ENCODE peak calls at places on chromosomes 16 and 17, in ten cellular contexts. One of them, this sample, is unnamed.
A peak's percentile ranks its signal among the peaks of the same experiment; 100 is the strongest.

GRCh38 chr17:44004761-44005526 is 522 bp downstream of the NAGS start:
- DNase-seq in AG04450: no peak
- DNase-seq in mucosa of descending colon: peak; percentile 72
- DNase-seq in coronary artery: no peak
- DNase-seq in fibroblast of the aortic adventitia: no peak
- DNase-seq in choroid plexus epithelial cell: no peak
- DNase-seq in AG04449: no peak
- DNase-seq in SK-N-SH: peak; percentile 58
- DNase-seq in breast epithelium: no peak
- DNase-seq in CD8-positive, alpha-beta T cell: no peak
- DNase-seq in this sample: no peak

GRCh38 chr16:72317378-72317777 is 145.4 kb upstream of the PMFBP1 start:
- DNase-seq in AG04450: no peak
- DNase-seq in CD8-positive, alpha-beta T cell: no peak
- DNase-seq in breast epithelium: no peak
- DNase-seq in AG04449: no peak
- DNase-seq in coronary artery: no peak
- DNase-seq in SK-N-SH: no peak
- DNase-seq in mucosa of descending colon: no peak
- DNase-seq in choroid plexus epithelial cell: peak; percentile 30
- DNase-seq in fibroblast of the aortic adventitia: peak; percentile 75
- DNase-seq in this sample: no peak

GRCh38 chr17:69240201-69240600 is 11.6 kb upstream of the ABCA10 start:
- DNase-seq in breast epithelium: no peak
- DNase-seq in SK-N-SH: no peak
- DNase-seq in choroid plexus epithelial cell: no peak
- DNase-seq in coronary artery: no peak
- DNase-seq in CD8-positive, alpha-beta T cell: no peak
- DNase-seq in AG04450: no peak
- DNase-seq in AG04449: no peak
- DNase-seq in mucosa of descending colon: no peak
- DNase-seq in fibroblast of the aortic adventitia: no peak
- DNase-seq in this sample: no peak

GRCh38 chr17:8125947-8126305 is 2.0 kb upstream of the HES7 start:
- DNase-seq in coronary artery: no peak
- DNase-seq in SK-N-SH: peak; percentile 82
- DNase-seq in fibroblast of the aortic adventitia: peak; percentile 18
- DNase-seq in mucosa of descending colon: peak; percentile 63
- DNase-seq in CD8-positive, alpha-beta T cell: no peak
- DNase-seq in choroid plexus epithelial cell: no peak
- DNase-seq in AG04450: no peak
- DNase-seq in AG04449: no peak
- DNase-seq in breast epithelium: no peak
- DNase-seq in this sample: peak; percentile 48

GRCh38 chr16:3101841-3102470 is 2.9 kb upstream of the ZSCAN10 start:
- DNase-seq in CD8-positive, alpha-beta T cell: peak; percentile 25
- DNase-seq in coronary artery: no peak
- DNase-seq in breast epithelium: no peak
- DNase-seq in choroid plexus epithelial cell: no peak
- DNase-seq in AG04450: no peak
- DNase-seq in SK-N-SH: no peak
- DNase-seq in AG04449: no peak
- DNase-seq in mucosa of descending colon: peak; percentile 38
- DNase-seq in fibroblast of the aortic adventitia: no peak
- DNase-seq in this sample: no peak

GRCh38 chr17:74605361-74605760 is 13.3 kb upstream of the CD300LD start:
- DNase-seq in CD8-positive, alpha-beta T cell: no peak
- DNase-seq in AG04449: peak; percentile 17
- DNase-seq in fibroblast of the aortic adventitia: peak; percentile 77
- DNase-seq in breast epithelium: peak; percentile 28
- DNase-seq in SK-N-SH: no peak
- DNase-seq in choroid plexus epithelial cell: peak; percentile 46
- DNase-seq in coronary artery: no peak
- DNase-seq in mucosa of descending colon: no peak
- DNase-seq in AG04450: peak; percentile 3
- DNase-seq in this sample: peak; percentile 89

GRCh38 chr17:46777943-46778915 is 40.3 kb downstream of the WNT3 start:
- DNase-seq in AG04449: no peak
- DNase-seq in AG04450: no peak
- DNase-seq in SK-N-SH: peak; percentile 59
- DNase-seq in coronary artery: no peak
- DNase-seq in CD8-positive, alpha-beta T cell: no peak
- DNase-seq in mucosa of descending colon: no peak
- DNase-seq in breast epithelium: no peak
- DNase-seq in choroid plexus epithelial cell: no peak
- DNase-seq in fibroblast of the aortic adventitia: no peak
- DNase-seq in this sample: no peak

GRCh38 chr16:68936729-68937631 is 93.6 kb downstream of the TANGO6 start:
- DNase-seq in AG04450: no peak
- DNase-seq in AG04449: peak; percentile 72
- DNase-seq in SK-N-SH: no peak
- DNase-seq in choroid plexus epithelial cell: peak; percentile 32
- DNase-seq in CD8-positive, alpha-beta T cell: no peak
- DNase-seq in mucosa of descending colon: no peak
- DNase-seq in breast epithelium: peak; percentile 71
- DNase-seq in fibroblast of the aortic adventitia: peak; percentile 53
- DNase-seq in coronary artery: no peak
- DNase-seq in this sample: peak; percentile 54

GRCh38 chr17:77734371-77735050 is 224.0 kb upstream of the TNRC6C start:
- DNase-seq in AG04450: no peak
- DNase-seq in choroid plexus epithelial cell: peak; percentile 49
- DNase-seq in breast epithelium: peak; percentile 83
- DNase-seq in coronary artery: peak; percentile 95
- DNase-seq in fibroblast of the aortic adventitia: peak; percentile 67
- DNase-seq in SK-N-SH: peak; percentile 99
- DNase-seq in mucosa of descending colon: peak; percentile 77
- DNase-seq in CD8-positive, alpha-beta T cell: no peak
- DNase-seq in AG04449: no peak
- DNase-seq in this sample: peak; percentile 87

GRCh38 chr16:14097182-14097951 is 26.2 kb downstream of the MRTFB start:
- DNase-seq in choroid plexus epithelial cell: no peak
- DNase-seq in breast epithelium: peak; percentile 56
- DNase-seq in fibroblast of the aortic adventitia: no peak
- DNase-seq in AG04449: no peak
- DNase-seq in mucosa of descending colon: no peak
- DNase-seq in SK-N-SH: no peak
- DNase-seq in coronary artery: no peak
- DNase-seq in CD8-positive, alpha-beta T cell: no peak
- DNase-seq in AG04450: no peak
- DNase-seq in this sample: no peak

GRCh38 chr17:1937461-1937860 is 87.7 kb downstream of the RTN4RL1 start:
- DNase-seq in breast epithelium: no peak
- DNase-seq in CD8-positive, alpha-beta T cell: no peak
- DNase-seq in choroid plexus epithelial cell: no peak
- DNase-seq in AG04450: no peak
- DNase-seq in AG04449: no peak
- DNase-seq in coronary artery: no peak
- DNase-seq in fibroblast of the aortic adventitia: no peak
- DNase-seq in mucosa of descending colon: no peak
- DNase-seq in SK-N-SH: no peak
- DNase-seq in this sample: no peak

GRCh38 chr16:4194661-4195060 is 47.2 kb downstream of the SRL start:
- DNase-seq in mucosa of descending colon: no peak
- DNase-seq in breast epithelium: no peak
- DNase-seq in choroid plexus epithelial cell: no peak
- DNase-seq in AG04450: no peak
- DNase-seq in AG04449: no peak
- DNase-seq in CD8-positive, alpha-beta T cell: no peak
- DNase-seq in fibroblast of the aortic adventitia: no peak
- DNase-seq in SK-N-SH: no peak
- DNase-seq in coronary artery: no peak
- DNase-seq in this sample: no peak

GRCh38 chr16:67665598-67665997 is 952 bp downstream of the ENKD1 start:
- DNase-seq in AG04450: no peak
- DNase-seq in SK-N-SH: no peak
- DNase-seq in breast epithelium: no peak
- DNase-seq in mucosa of descending colon: no peak
- DNase-seq in CD8-positive, alpha-beta T cell: no peak
- DNase-seq in choroid plexus epithelial cell: no peak
- DNase-seq in coronary artery: no peak
- DNase-seq in fibroblast of the aortic adventitia: no peak
- DNase-seq in AG04449: no peak
- DNase-seq in this sample: no peak

DNA sequence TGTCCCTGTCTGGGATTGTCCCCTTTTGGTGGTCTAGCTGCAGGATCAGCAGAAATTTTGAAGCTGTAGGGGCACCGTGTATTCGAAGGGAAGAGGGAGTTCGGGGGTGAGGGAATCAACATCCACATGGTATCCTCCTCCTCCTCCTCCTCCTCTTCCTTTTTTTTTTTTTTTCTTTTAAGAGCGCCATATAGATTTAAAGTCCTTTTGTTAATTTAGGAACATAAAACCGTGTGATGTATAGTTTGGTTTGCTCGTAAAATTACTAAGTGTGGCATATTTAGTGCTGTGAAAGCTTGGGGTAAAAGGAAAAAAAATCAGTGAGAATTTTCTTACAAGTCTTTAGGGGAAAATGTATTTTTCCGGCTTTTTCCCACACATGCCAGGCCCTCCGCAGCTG is 50.1 kb upstream of the GSE1 start:
- DNase-seq in choroid plexus epithelial cell: no peak
- DNase-seq in SK-N-SH: no peak
- DNase-seq in fibroblast of the aortic adventitia: no peak
- DNase-seq in AG04449: no peak
- DNase-seq in breast epithelium: no peak
- DNase-seq in mucosa of descending colon: no peak
- DNase-seq in CD8-positive, alpha-beta T cell: no peak
- DNase-seq in AG04450: no peak
- DNase-seq in coronary artery: no peak
- DNase-seq in this sample: no peak
- H3K4me3 ChIP-seq in choroid plexus epithelial cell: no peak overlapping the region
- H3K4me3 ChIP-seq in SK-N-SH: no peak overlapping the region
- H3K4me3 ChIP-seq in fibroblast of the aortic adventitia: no peak overlapping the region
- H3K4me3 ChIP-seq in AG04449: no peak overlapping the region
- H3K4me3 ChIP-seq in breast epithelium: no peak overlapping the region
- H3K4me3 ChIP-seq in mucosa of descending colon: no peak overlapping the region
- H3K4me3 ChIP-seq in CD8-positive, alpha-beta T cell: no peak overlapping the region
- H3K4me3 ChIP-seq in AG04450: no peak overlapping the region
- H3K4me3 ChIP-seq in coronary artery: peak overlapping the region; percentile 15
- H3K4me3 ChIP-seq in this sample: no peak overlapping the region

DNA sequence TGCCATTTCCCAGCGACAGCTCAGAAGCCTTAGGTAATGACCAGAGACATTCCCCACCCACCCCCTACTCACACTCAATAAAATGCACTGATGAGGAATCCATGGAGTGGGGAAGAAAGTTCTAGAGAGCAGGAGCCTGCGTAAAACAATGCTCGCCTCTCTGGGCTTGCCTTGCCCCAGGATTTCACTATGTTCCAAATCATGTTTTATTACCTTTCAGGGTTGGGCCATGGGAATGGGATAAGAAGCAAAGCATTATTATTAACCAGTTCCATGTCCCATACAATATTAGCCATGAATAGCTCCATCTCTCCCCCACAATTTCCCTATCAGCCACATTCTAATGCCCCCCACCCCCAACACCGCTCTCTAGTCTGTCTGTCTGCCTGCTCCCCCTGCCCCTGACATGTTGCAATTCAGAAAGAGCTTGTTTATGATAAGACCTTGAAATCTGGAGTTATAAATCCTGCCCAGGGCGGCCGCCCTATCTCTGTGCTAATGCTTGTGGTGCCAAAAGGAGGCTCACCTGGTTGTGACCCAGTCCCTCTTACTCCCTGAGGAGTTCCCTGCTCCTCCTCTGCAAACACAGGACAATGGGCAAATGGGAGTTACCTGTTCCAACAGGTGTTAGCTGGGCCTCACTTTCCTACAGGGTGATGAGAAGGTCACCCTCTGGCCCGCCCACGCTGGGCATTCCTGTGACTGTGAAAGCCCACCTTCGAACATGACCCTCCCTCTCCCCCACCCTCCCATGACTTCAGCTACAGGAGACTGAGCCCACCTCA is 28.0 kb upstream of the DDX52 start:
- DNase-seq in SK-N-SH: no peak
- DNase-seq in mucosa of descending colon: peak; percentile 64
- DNase-seq in breast epithelium: no peak
- DNase-seq in coronary artery: no peak
- DNase-seq in AG04449: no peak
- DNase-seq in fibroblast of the aortic adventitia: no peak
- DNase-seq in AG04450: no peak
- DNase-seq in CD8-positive, alpha-beta T cell: no peak
- DNase-seq in choroid plexus epithelial cell: no peak
- DNase-seq in this sample: no peak
- H3K4me3 ChIP-seq in SK-N-SH: no peak overlapping the region
- H3K4me3 ChIP-seq in mucosa of descending colon: no peak overlapping the region
- H3K4me3 ChIP-seq in breast epithelium: no peak overlapping the region
- H3K4me3 ChIP-seq in coronary artery: no peak overlapping the region
- H3K4me3 ChIP-seq in AG04449: no peak overlapping the region
- H3K4me3 ChIP-seq in fibroblast of the aortic adventitia: no peak overlapping the region
- H3K4me3 ChIP-seq in AG04450: no peak overlapping the region
- H3K4me3 ChIP-seq in CD8-positive, alpha-beta T cell: no peak overlapping the region
- H3K4me3 ChIP-seq in choroid plexus epithelial cell: no peak overlapping the region
- H3K4me3 ChIP-seq in this sample: no peak overlapping the region

DNA sequence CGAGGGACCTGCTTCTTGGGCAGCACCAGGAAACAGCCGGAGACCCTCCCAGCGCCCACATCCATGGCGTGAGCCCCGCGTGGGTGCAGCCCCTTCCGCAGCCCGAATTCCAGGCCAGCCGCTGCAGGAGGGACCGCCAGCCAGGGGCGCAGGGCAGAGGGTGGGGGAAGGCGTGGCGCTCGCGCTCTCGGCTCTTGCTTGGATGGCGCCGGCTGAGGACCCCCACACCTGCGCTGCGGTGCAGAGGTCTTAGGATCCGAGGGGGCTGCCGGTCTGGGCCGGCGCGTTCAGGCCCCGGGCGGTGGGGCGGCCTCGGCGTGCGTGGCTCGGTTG is 28.8 kb downstream of the ACTG1 start:
- DNase-seq in breast epithelium: no peak
- DNase-seq in SK-N-SH: no peak
- DNase-seq in AG04449: no peak
- DNase-seq in coronary artery: no peak
- DNase-seq in AG04450: no peak
- DNase-seq in mucosa of descending colon: peak; percentile 53
- DNase-seq in CD8-positive, alpha-beta T cell: no peak
- DNase-seq in choroid plexus epithelial cell: no peak
- DNase-seq in fibroblast of the aortic adventitia: no peak
- DNase-seq in this sample: no peak
- H3K4me3 ChIP-seq in breast epithelium: peak overlapping the region; percentile 68
- H3K4me3 ChIP-seq in SK-N-SH: peak overlapping the region; percentile 61
- H3K4me3 ChIP-seq in AG04449: peak overlapping the region; percentile 40
- H3K4me3 ChIP-seq in coronary artery: peak overlapping the region; percentile 66
- H3K4me3 ChIP-seq in AG04450: peak overlapping the region; percentile 43
- H3K4me3 ChIP-seq in mucosa of descending colon: no peak overlapping the region
- H3K4me3 ChIP-seq in CD8-positive, alpha-beta T cell: peak overlapping the region; percentile 49
- H3K4me3 ChIP-seq in choroid plexus epithelial cell: peak overlapping the region; percentile 49
- H3K4me3 ChIP-seq in fibroblast of the aortic adventitia: peak overlapping the region; percentile 36
- H3K4me3 ChIP-seq in this sample: peak overlapping the region; percentile 74

DNA sequence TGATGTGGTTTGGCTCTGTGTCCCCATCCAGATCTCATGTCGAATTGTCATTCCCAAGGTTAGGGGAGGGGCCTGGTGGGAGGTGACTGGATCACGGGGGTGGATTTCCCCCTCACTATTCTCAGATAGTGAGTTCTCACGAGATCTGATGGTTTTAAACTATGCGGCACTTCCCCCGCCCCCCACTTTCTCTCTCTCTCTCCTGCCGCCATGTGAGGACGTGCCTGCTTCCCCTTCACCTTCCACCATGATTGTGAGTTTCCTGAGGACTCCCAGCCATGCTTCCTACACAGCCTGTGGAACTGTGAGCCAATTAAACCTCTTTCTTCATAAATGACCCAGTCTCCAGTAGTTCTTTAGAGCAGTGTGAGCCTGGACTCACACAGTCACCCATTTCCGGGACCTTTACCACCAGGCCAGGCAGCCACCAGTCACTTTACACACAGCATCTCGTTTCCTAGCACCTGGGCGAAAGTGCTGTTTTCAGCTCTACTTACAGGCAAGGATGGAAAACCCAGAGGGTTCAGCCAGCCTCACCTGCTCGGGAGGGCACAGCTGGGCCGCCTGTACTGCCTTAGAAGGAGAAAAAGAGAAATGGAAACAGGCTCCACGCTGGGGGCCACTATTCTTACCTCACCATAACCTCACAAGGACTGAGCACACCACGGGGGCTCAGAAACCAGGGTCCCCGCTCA is 13.8 kb upstream of the ZC3H18 start:
- DNase-seq in SK-N-SH: no peak
- DNase-seq in CD8-positive, alpha-beta T cell: no peak
- DNase-seq in AG04450: no peak
- DNase-seq in AG04449: no peak
- DNase-seq in choroid plexus epithelial cell: no peak
- DNase-seq in fibroblast of the aortic adventitia: no peak
- DNase-seq in coronary artery: no peak
- DNase-seq in mucosa of descending colon: no peak
- DNase-seq in breast epithelium: no peak
- DNase-seq in this sample: no peak
- H3K4me3 ChIP-seq in SK-N-SH: no peak overlapping the region
- H3K4me3 ChIP-seq in CD8-positive, alpha-beta T cell: no peak overlapping the region
- H3K4me3 ChIP-seq in AG04450: no peak overlapping the region
- H3K4me3 ChIP-seq in AG04449: no peak overlapping the region
- H3K4me3 ChIP-seq in choroid plexus epithelial cell: no peak overlapping the region
- H3K4me3 ChIP-seq in fibroblast of the aortic adventitia: no peak overlapping the region
- H3K4me3 ChIP-seq in coronary artery: no peak overlapping the region
- H3K4me3 ChIP-seq in mucosa of descending colon: no peak overlapping the region
- H3K4me3 ChIP-seq in breast epithelium: no peak overlapping the region
- H3K4me3 ChIP-seq in this sample: no peak overlapping the region